ENCODE peak calls at places on chromosomes 6 and 20, in five cellular contexts. U is cardiac muscle cell; C is CD8-positive, alpha-beta T cell; W is choroid plexus epithelial cell; R is AG09309. I is an unnamed sample.

GRCh38 chr6:23584134-23584763 is 541.8 kb upstream of the NRSN1 start:
- DNase-seq in U (no peak), C (no peak), W (peak), R (no peak), I (no peak)

GRCh38 chr6:14818422-14818884 is 427.4 kb upstream of the JARID2 start:
- DNase-seq in U (no peak), C (no peak), W (no peak), R (no peak), I (no peak)

GRCh38 chr6:70037445-70037844 is 171.1 kb downstream of the COL19A1 start:
- DNase-seq in U (no peak), C (no peak), W (no peak), R (no peak), I (no peak)

GRCh38 chr6:153503810-153504209 is 372.7 kb upstream of the RGS17 start:
- DNase-seq in U (peak), C (no peak), W (peak), R (no peak), I (peak)

GRCh38 chr6:131917763-131918649 is 33.2 kb downstream of the CCN2 start:
- DNase-seq in U (no peak), C (no peak), W (no peak), R (no peak), I (no peak)

GRCh38 chr6:37052027-37052628 is 46.7 kb downstream of the FGD2 start:
- DNase-seq in U (no peak), C (no peak), W (no peak), R (no peak), I (no peak)

GRCh38 chr20:48763183-48764030 is 64.4 kb downstream of the PREX1 start:
- DNase-seq in U (no peak), C (no peak), W (no peak), R (no peak), I (no peak)

GRCh38 chr6:4889701-4890100 is 113.5 kb downstream of the CDYL start:
- DNase-seq in U (no peak), C (no peak), W (no peak), R (no peak), I (no peak)

GRCh38 chr6:8059129-8059528 is 5.1 kb downstream of the BLOC1S5 start:
- DNase-seq in U (peak), C (no peak), W (peak), R (no peak), I (no peak)

GRCh38 chr6:7505196-7505699 is 36.2 kb upstream of the DSP start:
- DNase-seq in U (peak), C (no peak), W (peak), R (peak), I (peak)

GRCh38 chr6:105344971-105345370 is 57.9 kb downstream of the PREP start:
- DNase-seq in U (no peak), C (no peak), W (no peak), R (no peak), I (no peak)

GRCh38 chr20:4289875-4290274 is 274.5 kb upstream of the RNF24 start:
- DNase-seq in U (no peak), C (no peak), W (no peak), R (no peak), I (peak)

GRCh38 chr6:136067731-136068341 is 182.3 kb downstream of the MTFR2 start:
- DNase-seq in U (no peak), C (no peak), W (peak), R (no peak), I (peak)

GRCh38 chr20:33262658-33263065 is 20.4 kb upstream of the BPIFB1 start:
- DNase-seq in U (peak), C (no peak), W (peak), R (no peak), I (peak)

GRCh38 chr20:33263784-33264183 is 19.2 kb upstream of the BPIFB1 start:
- DNase-seq in U (no peak), C (no peak), W (no peak), R (no peak), I (no peak)

GRCh38 chr20:33257237-33257636 is 21.4 kb downstream of the BPIFA1 start:
- DNase-seq in U (no peak), C (no peak), W (no peak), R (no peak), I (no peak)

GRCh38 chr20:33259371-33259770 is 23.6 kb downstream of the BPIFA1 start:
- DNase-seq in U (no peak), C (no peak), W (no peak), R (no peak), I (no peak)

DNA sequence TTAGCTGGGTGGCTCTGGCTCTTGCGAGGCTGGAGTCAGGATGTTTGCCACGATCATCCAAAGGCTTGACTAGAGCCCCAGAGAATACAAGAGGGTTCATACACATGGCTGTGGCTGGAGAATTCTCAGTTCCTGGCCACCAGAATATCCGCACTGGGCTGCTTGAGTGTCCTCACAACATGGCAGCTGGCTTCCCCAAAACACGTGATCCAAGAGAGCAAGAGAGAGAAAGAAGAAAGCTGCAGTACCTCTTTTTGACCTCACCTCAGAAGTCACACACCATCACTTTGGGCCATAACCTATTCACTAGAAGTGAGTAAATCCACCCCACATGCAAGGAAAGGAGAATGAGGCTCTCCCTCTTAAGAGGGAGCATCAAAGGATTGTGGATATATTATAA is 21.5 kb upstream of the BPIFB1 start:
- DNase-seq in U (no peak), C (no peak), W (no peak), R (no peak), I (no peak)
- TF ChIP-seq CTCF in U (no peak), C (no peak), W (no peak), R (no peak), I (no peak)

DNA sequence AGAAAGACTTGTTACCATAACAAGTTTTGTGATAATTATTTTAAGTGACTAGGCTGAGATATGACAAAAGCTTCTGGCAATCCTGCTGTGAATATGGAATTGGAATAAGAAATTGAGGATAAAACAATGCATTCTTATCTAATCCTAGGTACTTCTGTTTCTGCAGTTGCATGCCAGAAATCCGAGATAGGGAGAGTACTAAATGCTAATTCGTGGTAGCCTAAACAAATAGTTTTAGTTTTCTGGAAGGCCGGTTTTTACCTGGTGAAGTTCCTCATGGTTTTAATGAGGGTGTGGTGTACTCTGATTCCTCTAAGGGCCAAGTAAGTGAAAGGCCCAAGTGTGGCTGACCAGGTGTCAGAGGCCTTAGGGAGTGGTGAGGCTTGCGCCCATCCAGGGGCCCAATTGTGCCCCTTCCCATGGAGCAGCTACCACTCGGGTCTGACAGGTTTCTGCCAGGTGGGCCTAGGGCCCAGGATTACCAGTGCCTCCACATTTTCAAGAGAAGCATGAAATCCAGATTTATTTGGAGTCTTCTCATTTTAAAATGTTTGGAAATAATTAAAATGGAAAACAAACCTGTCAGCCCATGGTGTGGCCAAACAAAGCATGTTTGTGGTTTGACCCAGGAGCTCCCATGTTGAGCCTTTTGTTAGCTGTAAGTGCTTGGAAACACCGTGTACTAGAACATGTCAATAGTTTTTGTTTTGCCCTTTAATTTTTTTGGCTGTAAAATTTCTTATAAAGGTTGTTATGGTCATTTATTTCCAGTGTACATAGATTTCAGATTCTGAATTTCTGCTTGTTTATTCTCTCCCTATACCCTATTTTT is 6.6 kb downstream of the PLCB4 start:
- DNase-seq in U (no peak), C (no peak), W (peak), R (no peak), I (no peak)
- TF ChIP-seq CTCF in U (no peak), C (no peak), W (no peak), R (no peak), I (no peak)

GRCh38 chr6:27565839-27566779 is 93.2 kb upstream of the ZNF184 start:
- DNase-seq in U (peak), C (no peak), W (no peak), R (no peak), I (no peak)
- TF ChIP-seq CTCF in U (no peak), C (no peak), W (no peak), R (no peak), I (peak)

GRCh38 chr6:129248976-129249375 is 366.0 kb downstream of the LAMA2 start:
- DNase-seq in U (peak), C (no peak), W (no peak), R (no peak), I (no peak)

GRCh38 chr6:129253731-129254130 is 370.8 kb downstream of the LAMA2 start:
- DNase-seq in U (no peak), C (no peak), W (no peak), R (no peak), I (no peak)

GRCh38 chr6:129251669-129252376 is 368.9 kb downstream of the LAMA2 start:
- DNase-seq in U (peak), C (no peak), W (peak), R (peak), I (peak)

DNA sequence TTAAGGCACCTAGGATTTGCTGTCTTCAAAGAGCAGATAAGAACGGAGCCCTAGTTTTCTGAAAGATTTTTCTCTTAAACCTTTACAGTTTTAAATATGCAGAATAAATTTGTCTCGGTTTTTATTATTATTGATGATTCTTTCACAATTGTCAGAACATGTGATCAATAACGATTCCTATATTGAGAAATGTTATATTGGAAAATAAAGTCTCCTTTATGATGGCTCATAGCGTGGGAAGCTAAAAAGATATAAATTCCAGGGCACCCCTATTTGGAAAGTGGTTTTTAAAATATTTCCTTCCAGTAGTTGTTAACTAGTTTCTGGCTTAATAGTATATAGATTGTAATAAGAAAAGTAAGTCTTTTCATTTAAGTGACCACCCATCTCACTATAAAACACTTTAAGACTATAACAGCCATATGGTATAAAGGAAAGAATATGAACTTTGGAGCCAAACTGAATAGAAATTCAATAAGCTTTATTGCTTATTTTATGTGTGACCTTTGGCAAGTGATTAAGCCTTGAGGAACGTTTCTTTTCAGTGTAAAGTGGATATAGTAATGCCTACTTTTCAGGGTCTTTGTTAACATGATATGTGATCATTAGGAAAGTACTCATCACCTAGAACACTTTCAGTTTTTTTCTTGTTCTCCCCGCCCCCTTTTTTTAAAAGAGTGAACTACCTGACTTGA is 369.6 kb downstream of the LAMA2 start:
- DNase-seq in U (no peak), C (no peak), W (peak), R (no peak), I (no peak)
- TF ChIP-seq CTCF in U (no peak), C (peak), W (no peak), R (no peak), I (no peak)

GRCh38 chr6:93035756-93036155 is 383.6 kb downstream of the EPHA7 start:
- DNase-seq in U (no peak), C (no peak), W (no peak), R (no peak), I (no peak)
- TF ChIP-seq CTCF in U (no peak), C (no peak), W (no peak), R (no peak), I (no peak)

GRCh38 chr6:111871207-111871606 is 2.0 kb downstream of the FYN start:
- DNase-seq in U (no peak), C (no peak), W (peak), R (no peak), I (no peak)

GRCh38 chr6:111872521-111873177 is 603 bp downstream of the FYN start:
- DNase-seq in U (peak), C (peak), W (peak), R (no peak), I (no peak)

GRCh38 chr6:111871725-111872520 is 1.3 kb downstream of the FYN start:
- DNase-seq in U (peak), C (no peak), W (peak), R (no peak), I (no peak)

GRCh38 chr6:111870054-111870750 is 3.0 kb downstream of the FYN start:
- DNase-seq in U (no peak), C (no peak), W (no peak), R (no peak), I (no peak)

GRCh38 chr6:111870751-111871064 is 2.5 kb downstream of the FYN start:
- DNase-seq in U (no peak), C (no peak), W (no peak), R (no peak), I (no peak)
- TF ChIP-seq CTCF in U (no peak), C (no peak), W (no peak), R (no peak), I (no peak)

DNA sequence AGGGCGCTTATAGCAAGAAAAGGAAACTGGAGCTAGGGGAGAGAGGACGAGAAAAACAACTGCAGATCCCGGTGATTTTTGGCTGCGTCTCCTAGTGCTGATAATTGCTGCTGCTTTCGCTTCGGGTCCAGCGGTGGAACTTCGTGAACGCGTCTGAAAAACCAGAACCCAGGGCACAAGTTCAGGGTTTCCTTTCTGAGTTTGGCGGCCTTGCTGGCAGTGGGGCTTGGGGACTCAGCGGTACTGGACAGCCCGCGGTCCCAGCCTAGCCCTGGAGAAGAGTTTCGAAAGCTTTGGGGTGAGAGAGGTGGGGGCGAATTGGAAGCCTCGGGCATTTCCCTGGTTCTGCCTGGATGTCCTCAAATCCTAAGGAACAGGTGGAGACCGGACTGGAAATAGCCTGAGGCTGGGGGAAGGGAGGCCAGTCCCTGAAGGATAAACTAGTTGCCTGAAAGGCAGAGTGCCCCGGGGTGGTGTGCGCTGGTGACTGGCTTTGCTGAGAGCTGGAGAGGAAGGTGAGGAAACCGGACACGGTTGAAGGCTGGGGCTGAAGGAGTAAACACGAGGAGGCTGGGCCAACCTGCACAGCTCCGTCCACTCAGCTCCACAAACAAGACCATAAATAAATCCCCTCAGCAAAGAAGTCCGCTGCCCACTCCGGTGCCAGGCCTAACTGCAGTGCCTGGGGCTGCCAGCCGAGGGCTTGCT is 857 bp downstream of the GMPR start:
- DNase-seq in U (peak), C (no peak), W (peak), R (no peak), I (no peak)
- TF ChIP-seq CTCF in U (peak), C (no peak), W (peak), R (peak), I (peak)

DNA sequence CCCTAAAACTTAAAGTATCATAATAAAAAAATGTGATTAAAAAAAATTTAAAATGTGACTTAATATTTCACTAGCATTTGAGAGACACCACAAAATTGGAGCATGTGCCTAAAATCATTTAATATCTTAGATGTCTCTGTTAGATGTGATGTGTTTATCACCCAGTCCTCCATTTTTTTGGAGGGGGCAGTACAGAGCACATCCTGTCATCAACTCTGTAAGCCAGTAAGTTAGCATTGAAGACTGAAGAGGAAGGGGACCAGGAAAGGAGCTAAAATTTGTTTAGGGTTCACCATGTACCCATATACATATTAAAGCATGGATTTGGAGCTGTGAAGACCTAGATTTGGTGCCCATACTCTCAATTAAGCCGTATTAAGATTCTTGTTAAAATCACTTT is 30.7 kb upstream of the ADIG start:
- DNase-seq in U (no peak), C (no peak), W (no peak), R (no peak), I (no peak)
- TF ChIP-seq CTCF in U (no peak), C (no peak), W (peak), R (no peak), I (peak)

DNA sequence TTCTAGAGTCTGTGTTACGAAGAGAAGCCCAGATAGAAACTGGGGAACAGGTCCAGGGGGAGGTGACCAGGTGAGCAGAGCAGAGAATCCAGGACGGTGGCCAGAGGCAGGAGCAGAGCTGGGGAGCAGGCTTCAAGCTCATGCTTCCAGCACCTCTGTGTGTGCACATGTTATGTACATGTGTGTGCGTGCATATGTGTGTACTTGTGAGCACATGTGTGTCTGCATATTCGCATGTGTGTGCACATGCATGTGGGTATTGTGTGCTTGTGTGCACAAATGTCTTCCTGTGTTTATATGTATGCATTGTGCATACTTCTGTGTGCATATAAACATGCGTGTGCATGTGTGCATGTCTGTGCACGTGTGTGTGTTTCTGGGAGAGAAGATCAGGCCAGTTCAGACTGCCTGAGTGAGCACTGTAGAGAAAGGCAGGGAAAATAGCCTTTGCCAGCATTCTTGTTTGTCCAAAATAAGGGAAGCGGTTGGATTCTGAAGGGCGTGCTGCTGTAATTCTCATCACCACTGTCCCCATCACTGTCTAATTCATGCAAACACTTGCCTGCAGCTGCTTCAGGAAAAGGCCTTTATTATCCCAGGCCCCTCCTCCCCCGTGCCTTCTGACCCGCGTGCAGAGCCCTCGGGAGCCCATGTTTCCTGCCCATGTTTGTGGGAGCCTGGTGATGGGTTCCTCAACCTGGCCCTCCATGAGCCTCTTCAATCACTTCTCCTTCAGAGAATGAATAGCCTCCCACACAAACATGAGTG is 161.8 kb upstream of the AFDN start:
- DNase-seq in U (no peak), C (no peak), W (no peak), R (no peak), I (no peak)
- TF ChIP-seq CTCF in U (no peak), C (no peak), W (no peak), R (no peak), I (no peak)